ENCODE peak calls at places on chromosomes 6 and 20, in nine cellular contexts. B is HCT116, P is adrenal gland, M is ovary, O is spleen, J is IMR-90, L is A549, K is body of pancreas, N is transverse colon. A is an unnamed sample. For H3K4me1, the result is how much of the 10 kb centered on the place peaks cover.

GRCh38 chr6:158207452-158207788 is 39.3 kb downstream of the GTF2H5 start:
- DNase-seq in B (no peak), M (no peak), L (no peak), O (no peak), K (no peak), N (no peak), J (peak), P (no peak), A (no peak)

GRCh38 chr20:61580958-61581824 is 329.1 kb downstream of the CDH4 start:
- DNase-seq in L (no peak), B (no peak), K (no peak), J (no peak), N (no peak), O (no peak), P (no peak), M (no peak), A (no peak)

GRCh38 chr20:22473293-22473692 is 111.1 kb downstream of the FOXA2 start:
- DNase-seq in O (no peak), M (no peak), B (no peak), N (no peak), L (no peak), K (no peak), P (no peak), J (no peak), A (no peak)

GRCh38 chr20:32429745-32430360 is 71.7 kb downstream of the ASXL1 start:
- DNase-seq in J (no peak), O (no peak), N (no peak), K (no peak), P (no peak), M (no peak), L (no peak), B (no peak), A (no peak)

GRCh38 chr6:24900917-24901697 is 34.7 kb downstream of the RIPOR2 start:
- DNase-seq in J (no peak), B (no peak), O (no peak), K (no peak), N (no peak), L (no peak), M (no peak), P (no peak), A (no peak)

GRCh38 chr20:11103866-11104265 is 430.1 kb upstream of the JAG1 start:
- DNase-seq in B (no peak), L (no peak), P (no peak), M (no peak), K (no peak), J (peak), N (no peak), O (no peak), A (no peak)

GRCh38 chr20:33791540-33791939 is 19.6 kb upstream of the CHMP4B start:
- DNase-seq in M (no peak), N (no peak), O (no peak), P (no peak), K (no peak), L (no peak), J (no peak), B (no peak), A (no peak)

GRCh38 chr6:136408205-136408604 is 118.6 kb upstream of the BCLAF1 start:
- DNase-seq in L (no peak), J (peak), O (no peak), P (no peak), K (no peak), M (no peak), N (no peak), B (no peak), A (no peak)

GRCh38 chr6:148891027-148891783 is 144.4 kb downstream of the UST start:
- DNase-seq in O (no peak), P (no peak), L (no peak), B (no peak), K (no peak), M (no peak), J (no peak), N (no peak), A (no peak)

GRCh38 chr6:67653561-67653960 is 981.5 kb upstream of the ADGRB3 start:
- DNase-seq in J (no peak), N (no peak), B (no peak), L (no peak), K (no peak), O (no peak), P (no peak), M (no peak), A (no peak)

GRCh38 chr6:22320750-22321149 is 23.9 kb upstream of the PRL start:
- DNase-seq in B (peak), K (no peak), M (no peak), L (peak), P (no peak), O (no peak), J (peak), N (no peak), A (no peak)

GRCh38 chr20:40564997-40565680 is 123.9 kb downstream of the MAFB start:
- DNase-seq in O (no peak), K (no peak), J (peak), L (peak), M (no peak), N (no peak), P (peak), B (peak), A (no peak)

GRCh38 chr6:155143610-155144106 is 120.2 kb upstream of the CLDN20 start:
- DNase-seq in L (no peak), N (no peak), J (no peak), B (no peak), O (no peak), M (no peak), P (no peak), K (no peak), A (no peak)

GRCh38 chr6:46010771-46011170 is 4.9 kb downstream of the CLIC5 start:
- DNase-seq in L (no peak), K (no peak), J (no peak), P (peak), N (peak), M (no peak), O (no peak), B (no peak), A (no peak)
- TF ChIP-seq POLR2A in L (no peak), K (no peak), J (no peak), P (no peak), N (no peak), M (no peak), O (no peak), B (no peak), A (no peak)

DNA sequence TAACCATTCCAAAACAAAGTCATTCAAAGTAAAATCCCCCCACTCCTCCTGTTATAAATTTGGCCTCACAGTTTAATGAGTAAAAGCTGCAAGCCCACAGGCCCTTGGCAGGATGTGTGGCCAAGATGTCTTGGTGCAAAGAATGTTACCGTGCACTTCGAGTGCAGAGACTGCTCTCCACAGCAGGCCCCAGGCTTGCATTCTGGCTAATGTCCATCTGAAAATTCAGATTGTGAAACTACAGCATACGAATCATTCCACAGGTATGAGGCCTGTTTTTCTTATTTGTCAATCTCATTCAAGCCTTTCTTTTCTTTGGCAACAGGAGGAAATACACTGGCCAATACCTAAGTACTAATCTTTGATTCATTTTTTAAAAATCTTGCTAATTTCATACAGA is 7.1 kb downstream of the RPS6KA2 start:
- DNase-seq in L (no peak), K (peak), O (no peak), B (no peak), P (no peak), N (no peak), M (no peak), J (peak), A (peak)
- H3K4me1 ChIP-seq in L (under half), K (under half), O (under half), B (under half), P (under half), N (under half), M (under half), J (under half), A (half or more)

GRCh38 chr6:89032599-89032998 is 48.0 kb upstream of the PNRC1 start:
- DNase-seq in M (no peak), J (no peak), N (no peak), K (no peak), B (no peak), P (no peak), O (no peak), L (no peak), A (no peak)

GRCh38 chr6:89037156-89037900 is 43.2 kb upstream of the PNRC1 start:
- DNase-seq in J (no peak), O (no peak), M (peak), B (no peak), L (no peak), N (no peak), P (peak), K (no peak), A (peak)

GRCh38 chr6:89034586-89035251 is 45.8 kb upstream of the PNRC1 start:
- DNase-seq in B (no peak), L (no peak), N (no peak), P (peak), K (no peak), O (no peak), J (peak), M (peak), A (peak)

DNA sequence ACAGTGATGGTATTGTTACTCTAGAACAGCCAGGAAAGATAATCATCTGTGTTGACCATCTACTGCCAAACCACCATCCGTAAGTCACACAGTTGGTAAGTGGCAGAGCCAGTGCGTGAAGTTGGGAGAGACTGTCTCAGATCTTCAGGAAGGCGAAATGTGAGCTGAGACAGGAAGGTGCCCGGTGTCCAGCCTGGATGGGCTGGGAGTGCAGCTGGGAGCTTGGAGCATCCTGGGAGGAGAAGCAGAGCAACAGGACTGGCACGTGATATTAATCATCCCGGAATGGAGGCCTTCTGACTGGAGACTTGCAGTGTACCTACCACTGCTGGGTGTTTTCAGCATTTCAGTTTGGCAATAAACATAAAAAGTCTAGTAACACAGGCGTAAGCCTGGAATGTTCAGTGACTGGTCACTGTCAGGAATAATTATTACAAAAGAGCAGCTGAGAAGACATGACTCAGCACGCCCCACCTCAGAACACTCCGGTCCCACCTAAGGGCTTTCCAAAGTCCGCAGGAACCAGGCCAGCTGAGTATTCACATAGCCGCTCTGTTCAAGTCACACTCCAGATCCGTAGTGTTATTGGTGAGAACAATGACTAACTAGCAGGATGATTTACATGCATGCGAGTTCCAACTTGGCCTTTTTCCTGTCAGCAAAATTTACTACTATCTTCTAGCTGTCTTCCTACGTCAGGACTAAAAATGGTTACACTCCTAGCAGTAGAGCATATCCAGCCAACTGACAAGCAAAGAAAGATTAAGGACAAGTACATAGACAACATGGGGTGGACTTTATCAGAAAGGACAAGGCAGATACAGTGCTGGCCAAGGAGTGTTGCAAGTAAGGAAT is 45.1 kb upstream of the PNRC1 start:
- DNase-seq in L (peak), M (peak), B (no peak), J (peak), O (no peak), N (peak), P (peak), K (peak), A (no peak)
- TF ChIP-seq POLR2A in L (no peak), M (peak), B (no peak), J (no peak), O (no peak), N (peak), P (no peak), K (no peak), A (no peak)

GRCh38 chr6:31822038-31822821 is 5.3 kb upstream of the HSPA1B start:
- DNase-seq in J (peak), N (peak), O (peak), B (no peak), L (peak), K (peak), M (peak), P (peak), A (no peak)

GRCh38 chr6:31827286-31828079 is at the start of gene HSPA1B:
- DNase-seq in B (peak), M (peak), L (peak), K (peak), P (peak), J (peak), N (peak), O (peak), A (peak)

GRCh38 chr6:31825553-31825952 is 2.0 kb upstream of the HSPA1B start:
- DNase-seq in K (no peak), M (no peak), P (no peak), B (no peak), L (no peak), N (no peak), J (no peak), O (no peak), A (no peak)

GRCh38 chr6:31829633-31830492 is 2.3 kb downstream of the HSPA1B start:
- DNase-seq in O (peak), K (peak), M (peak), B (no peak), J (peak), P (peak), N (no peak), L (no peak), A (no peak)

DNA sequence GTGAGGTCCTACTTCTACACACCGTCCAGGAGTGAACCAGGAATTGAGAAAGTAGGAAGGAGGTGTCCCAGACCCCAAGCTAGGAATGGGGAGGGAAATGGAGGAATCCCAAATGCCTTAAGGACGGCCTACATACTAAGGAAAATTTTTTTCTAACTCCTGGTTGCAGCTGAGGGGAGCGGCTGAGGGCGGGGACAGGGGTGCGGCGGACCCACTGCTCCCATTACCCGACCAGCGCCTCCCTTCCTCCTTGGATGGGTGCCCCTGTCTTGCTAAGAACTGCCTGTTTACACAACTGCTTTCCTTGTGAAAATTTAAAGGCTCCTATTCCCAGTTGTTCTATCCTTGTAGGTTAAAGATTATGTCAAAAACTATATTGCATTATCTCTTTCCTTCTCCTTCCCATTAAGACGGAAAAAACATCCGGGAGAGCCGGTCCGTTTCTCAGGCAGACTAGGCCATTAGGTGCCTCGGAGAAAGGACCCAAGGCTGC is 699 bp upstream of the HSPA1B start:
- DNase-seq in M (peak), N (peak), L (peak), P (peak), O (peak), B (no peak), J (no peak), K (peak), A (peak)
- H3K4me1 ChIP-seq in M (under half), N (half or more), L (under half), P (under half), O (half or more), B (under half), J (under half), K (half or more), A (under half)

GRCh38 chr20:36145877-36146707 is 8.4 kb upstream of the EPB41L1 start:
- DNase-seq in P (peak), M (no peak), L (no peak), K (peak), O (no peak), J (peak), N (no peak), B (no peak), A (no peak)
- TF ChIP-seq POLR2A in P (no peak), M (no peak), L (no peak), K (no peak), O (no peak), J (no peak), N (no peak), B (no peak), A (no peak)

GRCh38 chr20:8152847-8153246 is 20.8 kb downstream of the PLCB1 start:
- DNase-seq in K (no peak), P (no peak), L (no peak), O (no peak), N (no peak), B (no peak), J (no peak), M (no peak), A (no peak)

GRCh38 chr20:8151371-8151770 is 19.3 kb downstream of the PLCB1 start:
- DNase-seq in M (no peak), N (no peak), J (no peak), O (no peak), P (no peak), B (no peak), K (no peak), L (no peak), A (no peak)

GRCh38 chr20:8153281-8153908 is 21.3 kb downstream of the PLCB1 start:
- DNase-seq in L (no peak), P (no peak), B (no peak), J (peak), O (no peak), N (no peak), K (no peak), M (no peak), A (no peak)

GRCh38 chr20:8150591-8150990 is 18.5 kb downstream of the PLCB1 start:
- DNase-seq in J (no peak), L (no peak), M (no peak), O (no peak), B (no peak), P (no peak), N (no peak), K (no peak), A (no peak)

DNA sequence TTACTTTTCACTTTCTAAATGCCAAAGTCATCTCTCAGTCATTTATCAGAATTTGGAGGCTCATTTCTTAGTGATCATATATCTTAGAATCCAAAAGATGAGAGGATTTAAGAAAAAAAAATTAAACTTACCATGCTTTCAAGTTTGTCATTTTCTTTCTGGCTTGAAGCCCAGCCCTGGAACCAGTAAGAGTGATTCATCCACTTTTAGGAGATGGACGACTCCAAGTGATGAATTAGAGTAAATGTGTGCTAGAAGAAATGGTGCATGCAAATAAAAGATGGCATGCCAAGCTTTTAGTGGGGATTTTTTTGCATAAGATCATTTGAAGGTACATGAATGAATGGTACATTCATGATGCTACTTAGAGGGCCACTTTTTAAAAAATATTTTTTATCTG is 20.1 kb downstream of the PLCB1 start:
- DNase-seq in B (no peak), N (no peak), O (no peak), J (peak), K (no peak), M (no peak), L (no peak), P (peak), A (no peak)
- H3K4me1 ChIP-seq in B (under half), N (under half), O (half or more), J (under half), K (under half), M (under half), L (under half), P (under half), A (under half)

GRCh38 chr6:169915769-169916550 is 164.5 kb downstream of the ERMARD start:
- DNase-seq in N (no peak), J (no peak), L (no peak), B (no peak), O (no peak), K (no peak), P (no peak), M (peak), A (no peak)
- TF ChIP-seq POLR2A in N (no peak), J (no peak), L (no peak), B (no peak), O (no peak), K (no peak), P (no peak), M (no peak), A (no peak)

A was measured in upper lobe of left lung.